ENCODE peak calls at places on chromosomes 11 and 22, in four cellular contexts. Q is HepG2, V is K562, W is H1. O is an unnamed sample.
A peak's percentile ranks its signal among the peaks of the same experiment; 100 is the strongest.

GRCh38 chr11:128042290-128042751 is 545.0 kb downstream of the ETS1 start:
- DNase-seq in Q (no peak), W (no peak), V (no peak), O (no peak)

GRCh38 chr11:65014146-65014960 is at the start of gene ARL2:
- DNase-seq in Q (peak; percentile 88), V (peak; percentile 90), W (peak; percentile 94), O (no peak)

GRCh38 chr11:104161751-104162450 is 2.0 kb downstream of the PDGFD start:
- DNase-seq in W (no peak), V (no peak), Q (no peak), O (no peak)

GRCh38 chr11:69166186-69167115 is 10.7 kb downstream of the SMIM38 start:
- DNase-seq in W (no peak), V (peak; percentile 34), Q (peak; percentile 50), O (peak; percentile 89)

GRCh38 chr11:102468636-102469195 is 16.2 kb upstream of the TMEM123 start:
- DNase-seq in Q (no peak), V (no peak), W (no peak), O (peak; percentile 16)

GRCh38 chr11:13009921-13010736 is 1.0 kb downstream of the RASSF10 start:
- DNase-seq in Q (no peak), V (no peak), W (peak; percentile 84), O (peak; percentile 32)

GRCh38 chr11:93704237-93704636 is 37.1 kb downstream of the TAF1D start:
- DNase-seq in W (no peak), Q (peak; percentile 4), V (no peak), O (no peak)

GRCh38 chr11:34333787-34334186 is 24.0 kb downstream of the ABTB2 start:
- DNase-seq in Q (no peak), W (no peak), V (no peak), O (no peak)

GRCh38 chr11:6156628-6157367 is 13.3 kb downstream of the OR52B2 start:
- DNase-seq in Q (no peak), V (no peak), W (no peak), O (no peak)

GRCh38 chr11:45179686-45180085 is 33.2 kb downstream of the PRDM11 start:
- DNase-seq in W (no peak), Q (no peak), V (no peak), O (no peak)
- TF ChIP-seq PHF8 in W (no peak), Q (no peak), V (no peak), O (no peak)

DNA sequence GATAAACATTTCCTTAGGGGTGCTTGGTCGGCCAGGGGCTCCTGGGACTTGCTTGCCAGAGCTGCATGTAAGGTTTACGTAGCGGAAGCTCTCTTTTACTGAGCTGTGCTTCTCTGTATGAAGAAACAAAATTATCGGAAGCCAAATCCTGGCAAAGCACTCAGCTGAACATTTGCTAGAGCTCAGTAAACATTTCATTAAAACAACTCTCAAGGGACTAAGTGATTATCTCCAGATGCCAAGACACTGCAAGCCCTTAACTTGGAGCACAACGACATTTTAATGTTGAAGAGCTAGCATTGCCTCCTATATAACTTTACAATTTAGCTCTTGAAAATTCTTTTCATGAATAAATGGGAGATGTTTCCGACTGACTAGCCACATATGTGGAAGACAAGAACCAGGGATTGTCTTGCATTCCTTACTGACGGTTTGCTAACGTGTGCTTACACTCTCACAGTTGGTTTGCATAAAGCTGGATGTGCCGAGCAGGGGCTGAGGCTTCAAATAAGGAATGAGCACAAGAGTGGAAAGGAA is 43.3 kb downstream of the SCUBE2 start:
- DNase-seq in Q (no peak), W (no peak), V (no peak), O (no peak)
- TF ChIP-seq PHF8 in Q (no peak), W (no peak), V (no peak), O (no peak)

GRCh38 chr11:7583248-7583647 is 69.4 kb downstream of the PPFIBP2 start:
- DNase-seq in W (no peak), Q (no peak), V (no peak), O (no peak)

GRCh38 chr11:7585816-7586215 is 72.0 kb downstream of the PPFIBP2 start:
- DNase-seq in W (no peak), Q (no peak), V (no peak), O (no peak)

GRCh38 chr11:7579226-7579825 is 65.5 kb downstream of the PPFIBP2 start:
- DNase-seq in V (no peak), Q (no peak), W (no peak), O (no peak)

GRCh38 chr11:7584910-7585309 is 71.1 kb downstream of the PPFIBP2 start:
- DNase-seq in W (no peak), Q (no peak), V (no peak), O (no peak)

DNA sequence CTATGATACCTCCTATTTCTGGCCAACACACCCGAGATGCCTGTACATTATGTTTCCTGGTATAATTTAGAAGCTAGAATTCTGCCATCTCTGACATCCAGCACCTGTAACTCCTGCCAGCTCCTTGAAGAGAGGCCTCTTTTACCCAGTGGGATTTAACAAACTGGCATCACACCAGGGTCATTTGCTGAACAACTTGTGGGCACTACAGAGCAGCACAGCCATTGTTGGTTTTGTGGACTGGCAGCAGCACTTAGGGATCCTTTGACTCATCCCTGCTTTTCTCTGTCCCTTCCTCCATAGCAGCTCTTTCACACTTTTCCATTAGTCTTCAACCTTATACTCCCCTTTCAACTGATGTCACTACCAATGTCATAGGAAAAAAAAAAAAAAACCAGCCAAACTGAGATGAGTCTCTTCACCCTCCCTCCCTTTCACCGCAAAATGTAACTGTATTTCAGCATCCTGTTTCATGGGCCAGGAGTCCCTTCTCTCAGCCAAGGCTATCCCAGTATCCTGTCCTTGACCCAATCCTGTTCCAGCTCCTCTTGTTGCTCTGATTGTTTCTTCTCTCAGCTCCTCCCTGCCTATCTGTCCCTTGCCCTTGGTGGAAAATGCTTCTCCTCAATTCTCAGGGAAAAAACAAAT is 68.7 kb downstream of the PPFIBP2 start:
- DNase-seq in W (no peak), V (no peak), Q (no peak), O (no peak)
- TF ChIP-seq PHF8 in W (no peak), V (no peak), Q (no peak), O (no peak)

GRCh38 chr22:49667236-49667635 is 160.4 kb downstream of the BRD1 start:
- DNase-seq in Q (no peak), W (peak; percentile 43), V (no peak), O (no peak)
- TF ChIP-seq PHF8 in Q (no peak), W (no peak), V (no peak), O (no peak)

DNA sequence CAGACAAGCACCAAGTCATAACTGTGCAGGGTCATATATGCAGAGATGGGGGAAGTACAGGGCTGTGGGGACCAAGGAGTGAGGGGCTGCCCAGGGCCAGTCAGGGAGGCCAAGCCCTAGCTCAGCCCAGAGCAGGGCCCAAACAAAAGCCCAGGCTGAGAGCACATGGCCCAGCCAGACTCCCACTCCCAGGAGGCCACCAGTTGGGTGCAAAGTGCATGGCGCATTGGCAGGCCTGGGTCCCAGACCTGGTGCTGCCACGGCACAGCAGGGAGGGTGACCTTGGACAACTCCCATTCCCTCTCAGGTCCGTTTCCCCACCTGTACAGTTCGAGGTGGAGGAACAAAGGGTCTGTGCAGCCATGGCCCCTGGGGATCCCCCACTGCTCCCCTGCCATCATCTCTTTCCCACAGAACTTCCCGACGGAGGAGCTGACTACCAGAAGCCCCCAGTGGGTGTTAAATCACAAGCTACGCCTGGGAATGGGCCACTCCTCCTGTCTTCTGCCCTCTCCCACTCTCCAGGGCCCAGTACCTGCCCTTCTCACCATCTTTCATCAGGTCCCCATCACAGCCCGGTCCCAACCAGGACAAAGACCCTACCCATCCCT is 608 bp downstream of the NIPSNAP1 start:
- DNase-seq in V (no peak), W (peak; percentile 63), Q (peak; percentile 92), O (no peak)
- TF ChIP-seq PHF8 in V (no peak), W (no peak), Q (peak; percentile 63), O (no peak)

GRCh38 chr22:42686756-42687491 is 33.7 kb downstream of the A4GALT start:
- DNase-seq in V (no peak), W (no peak), Q (no peak), O (no peak)
- TF ChIP-seq PHF8 in V (no peak), W (no peak), Q (no peak), O (no peak)

GRCh38 chr22:37804502-37804885 is 3.2 kb upstream of the GCAT start:
- DNase-seq in W (peak; percentile 59), V (no peak), Q (no peak), O (no peak)

GRCh38 chr22:37806409-37807338 is 1.1 kb upstream of the GCAT start:
- DNase-seq in W (no peak), V (no peak), Q (peak; percentile 34), O (no peak)

GRCh38 chr22:37805878-37806277 is 1.9 kb upstream of the GCAT start:
- DNase-seq in Q (no peak), V (no peak), W (no peak), O (no peak)

GRCh38 chr22:37803636-37804371 is 3.9 kb upstream of the GCAT start:
- DNase-seq in Q (no peak), V (no peak), W (peak; percentile 70), O (no peak)

DNA sequence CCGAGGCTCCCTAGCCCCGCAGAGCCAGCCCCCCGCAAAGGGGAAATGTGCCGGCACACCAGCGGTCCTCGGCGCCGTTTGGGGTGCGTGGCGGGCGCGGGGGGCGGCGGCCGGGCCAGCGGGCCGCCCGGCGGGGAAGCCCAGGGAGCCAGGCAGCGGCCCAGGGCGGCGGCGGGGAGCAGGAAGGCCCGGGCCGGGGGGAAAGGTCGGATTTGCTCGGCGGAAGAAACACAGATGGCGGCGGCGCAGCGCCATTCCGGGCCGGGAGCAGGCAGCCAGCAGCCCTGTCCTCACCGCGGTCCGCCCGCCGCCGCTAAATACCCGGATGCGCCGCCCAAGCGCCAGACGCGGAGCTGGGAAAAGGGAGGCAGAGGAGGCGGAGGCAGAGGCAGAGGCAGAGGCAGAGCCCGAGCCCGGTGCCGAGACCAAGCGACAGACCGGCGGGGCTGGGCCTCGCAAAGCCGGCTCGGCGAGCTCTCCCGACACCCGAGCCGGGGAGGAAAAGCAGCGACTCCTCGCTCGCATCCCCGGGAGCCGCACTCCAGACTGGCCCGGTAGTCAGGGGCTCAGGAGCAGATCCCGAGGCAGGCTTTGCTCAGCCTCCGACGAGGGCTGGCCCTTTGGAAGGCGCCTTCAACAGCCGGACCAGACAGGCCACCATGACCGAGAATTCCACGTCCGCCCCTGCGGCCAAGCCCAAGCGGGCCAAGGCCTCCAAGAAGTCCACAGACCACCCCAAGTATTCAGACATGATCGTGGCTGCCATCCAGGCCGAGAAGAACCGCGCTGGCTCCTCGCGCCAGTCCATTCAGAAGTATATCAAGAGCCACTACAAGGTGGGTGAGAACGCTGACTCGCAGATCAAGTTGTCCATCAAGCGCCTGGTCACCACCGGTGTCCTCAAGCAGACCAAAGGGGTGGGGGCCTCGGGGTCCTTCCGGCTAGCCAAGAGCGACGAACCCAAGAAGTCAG is 2.6 kb upstream of the GCAT start:
- DNase-seq in Q (peak; percentile 73), W (peak; percentile 97), V (no peak), O (peak; percentile 87)
- TF ChIP-seq PHF8 in Q (peak; percentile 73), W (peak; percentile 39), V (no peak), O (peak; percentile 25)

GRCh38 chr11:112903310-112903709 is 57.9 kb upstream of the NCAM1 start:
- DNase-seq in V (no peak), Q (no peak), W (no peak), O (no peak)
- TF ChIP-seq PHF8 in V (no peak), Q (no peak), W (no peak), O (no peak)

DNA sequence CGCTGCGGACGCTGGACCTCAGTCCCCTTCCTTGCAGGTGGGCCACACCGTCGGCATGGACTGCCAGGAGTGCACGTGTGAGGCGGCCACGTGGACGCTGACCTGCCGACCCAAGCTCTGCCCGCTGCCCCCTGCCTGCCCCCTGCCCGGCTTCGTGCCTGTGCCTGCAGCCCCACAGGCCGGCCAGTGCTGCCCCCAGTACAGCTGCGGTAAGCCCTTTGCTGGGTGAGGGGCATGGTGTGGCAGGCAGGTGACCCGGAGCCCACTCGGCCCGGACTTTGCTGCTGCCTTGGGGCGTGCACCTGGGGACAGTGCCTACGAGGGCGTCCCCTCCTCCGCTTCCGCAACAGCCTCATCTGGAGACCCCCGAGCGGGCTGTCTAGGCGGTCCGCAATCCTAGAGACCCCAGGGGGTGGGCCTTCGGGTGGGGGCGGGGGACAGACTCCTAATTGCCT is 25.4 kb upstream of the MUC5B start:
- DNase-seq in W (no peak), V (no peak), Q (no peak), O (no peak)
- TF ChIP-seq PHF8 in W (no peak), V (no peak), Q (no peak), O (no peak)